ENCODE peak calls at places on chromosomes 7 and 10, in eight cellular contexts. One of them, this sample, is unnamed.

GRCh38 chr7:29139191-29139590 is 7.1 kb downstream of the CPVL start:
- DNase-seq in BE2C: no peak
- DNase-seq in NB4: no peak
- DNase-seq in IMR-90: no peak
- DNase-seq in Panc1: no peak
- DNase-seq in WERI-Rb-1: no peak
- DNase-seq in brain microvascular endothelial cell: peak
- DNase-seq in HFF-Myc: no peak
- DNase-seq in this sample: no peak

GRCh38 chr10:33145451-33146188 is 187.6 kb upstream of the ITGB1 start:
- DNase-seq in Panc1: no peak
- DNase-seq in brain microvascular endothelial cell: no peak
- DNase-seq in BE2C: no peak
- DNase-seq in HFF-Myc: no peak
- DNase-seq in IMR-90: no peak
- DNase-seq in WERI-Rb-1: no peak
- DNase-seq in NB4: no peak
- DNase-seq in this sample: no peak

GRCh38 chr7:90618880-90619279 is 22.8 kb downstream of the CDK14 start:
- DNase-seq in BE2C: no peak
- DNase-seq in HFF-Myc: no peak
- DNase-seq in NB4: no peak
- DNase-seq in Panc1: no peak
- DNase-seq in IMR-90: no peak
- DNase-seq in brain microvascular endothelial cell: no peak
- DNase-seq in WERI-Rb-1: no peak
- DNase-seq in this sample: no peak

GRCh38 chr7:360454-361100 is 70.6 kb downstream of the FOXL3 start:
- DNase-seq in HFF-Myc: no peak
- DNase-seq in BE2C: no peak
- DNase-seq in brain microvascular endothelial cell: no peak
- DNase-seq in IMR-90: no peak
- DNase-seq in Panc1: no peak
- DNase-seq in WERI-Rb-1: no peak
- DNase-seq in NB4: peak
- DNase-seq in this sample: peak

GRCh38 chr10:133454204-133454893 is 604 bp downstream of the SCART1 start:
- DNase-seq in Panc1: no peak
- DNase-seq in IMR-90: no peak
- DNase-seq in brain microvascular endothelial cell: no peak
- DNase-seq in HFF-Myc: no peak
- DNase-seq in BE2C: no peak
- DNase-seq in WERI-Rb-1: no peak
- DNase-seq in NB4: no peak
- DNase-seq in this sample: no peak

GRCh38 chr10:86368987-86369386 is 2.4 kb upstream of the GRID1 start:
- DNase-seq in BE2C: no peak
- DNase-seq in IMR-90: no peak
- DNase-seq in WERI-Rb-1: peak
- DNase-seq in NB4: no peak
- DNase-seq in HFF-Myc: no peak
- DNase-seq in brain microvascular endothelial cell: no peak
- DNase-seq in Panc1: no peak
- DNase-seq in this sample: no peak

GRCh38 chr7:129780257-129781127 is 169.0 kb downstream of the NRF1 start:
- DNase-seq in HFF-Myc: no peak
- DNase-seq in IMR-90: no peak
- DNase-seq in brain microvascular endothelial cell: no peak
- DNase-seq in Panc1: peak
- DNase-seq in BE2C: peak
- DNase-seq in NB4: peak
- DNase-seq in WERI-Rb-1: peak
- DNase-seq in this sample: peak

GRCh38 chr10:69181433-69181832 is 1.4 kb downstream of the SUPV3L1 start:
- DNase-seq in HFF-Myc: no peak
- DNase-seq in Panc1: no peak
- DNase-seq in IMR-90: no peak
- DNase-seq in NB4: no peak
- DNase-seq in WERI-Rb-1: no peak
- DNase-seq in brain microvascular endothelial cell: no peak
- DNase-seq in BE2C: no peak
- DNase-seq in this sample: no peak

GRCh38 chr7:79523426-79523825 is 70.0 kb upstream of the MAGI2 start:
- DNase-seq in BE2C: no peak
- DNase-seq in IMR-90: peak
- DNase-seq in NB4: no peak
- DNase-seq in WERI-Rb-1: no peak
- DNase-seq in Panc1: no peak
- DNase-seq in HFF-Myc: no peak
- DNase-seq in brain microvascular endothelial cell: no peak
- DNase-seq in this sample: no peak

GRCh38 chr10:69413221-69413865 is 3.4 kb downstream of the TACR2 start:
- DNase-seq in NB4: peak
- DNase-seq in WERI-Rb-1: peak
- DNase-seq in brain microvascular endothelial cell: peak
- DNase-seq in HFF-Myc: peak
- DNase-seq in BE2C: peak
- DNase-seq in IMR-90: peak
- DNase-seq in Panc1: no peak
- DNase-seq in this sample: peak

GRCh38 chr10:121063744-121064143 is 212.6 kb downstream of the WDR11 start:
- DNase-seq in HFF-Myc: no peak
- DNase-seq in Panc1: no peak
- DNase-seq in brain microvascular endothelial cell: no peak
- DNase-seq in IMR-90: no peak
- DNase-seq in WERI-Rb-1: no peak
- DNase-seq in NB4: no peak
- DNase-seq in BE2C: no peak
- DNase-seq in this sample: peak

GRCh38 chr7:28477041-28477442 is 64.7 kb downstream of the CREB5 start:
- DNase-seq in BE2C: no peak
- DNase-seq in NB4: no peak
- DNase-seq in WERI-Rb-1: no peak
- DNase-seq in HFF-Myc: no peak
- DNase-seq in IMR-90: no peak
- DNase-seq in brain microvascular endothelial cell: no peak
- DNase-seq in Panc1: no peak
- DNase-seq in this sample: no peak

GRCh38 chr7:17289074-17289665 is 9.3 kb upstream of the AHR start:
- DNase-seq in WERI-Rb-1: no peak
- DNase-seq in NB4: no peak
- DNase-seq in IMR-90: peak
- DNase-seq in HFF-Myc: no peak
- DNase-seq in brain microvascular endothelial cell: peak
- DNase-seq in BE2C: no peak
- DNase-seq in Panc1: no peak
- DNase-seq in this sample: no peak

DNA sequence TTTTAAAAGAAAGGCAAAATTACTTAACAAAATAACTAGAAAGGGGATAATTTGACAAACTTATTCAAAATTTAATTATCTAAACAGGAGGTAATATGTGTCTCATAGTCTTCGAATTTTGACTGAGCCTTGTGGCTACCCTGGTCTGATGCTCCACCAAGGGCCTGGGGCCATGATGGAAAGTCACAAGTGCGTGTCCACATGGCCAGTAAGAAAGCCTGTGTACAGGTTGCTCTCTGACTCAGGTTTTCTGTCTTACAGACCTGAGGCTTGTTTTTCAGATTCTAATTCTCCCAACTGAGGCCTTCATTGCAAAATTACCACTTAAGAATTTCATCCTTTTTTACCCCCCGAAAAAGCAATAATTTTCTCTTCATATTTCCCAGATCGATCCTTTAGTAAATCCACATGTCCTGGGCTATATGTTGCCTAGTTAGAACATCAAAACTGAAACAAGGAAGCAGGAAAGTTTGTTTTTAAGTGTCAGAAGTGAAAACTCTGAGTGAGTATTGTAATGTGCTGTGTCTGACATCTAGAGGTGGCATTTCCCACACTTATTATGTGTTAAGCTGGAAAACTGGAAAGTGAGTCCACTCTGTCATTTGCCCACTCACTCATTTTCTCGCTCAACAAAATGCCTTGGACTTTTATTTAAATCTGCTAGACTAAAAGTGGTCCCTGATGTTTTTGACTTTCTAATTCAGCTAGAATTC is 10.0 kb downstream of the CYP3A43 start:
- DNase-seq in HFF-Myc: no peak
- DNase-seq in NB4: peak
- DNase-seq in brain microvascular endothelial cell: no peak
- DNase-seq in BE2C: no peak
- DNase-seq in Panc1: peak
- DNase-seq in IMR-90: no peak
- DNase-seq in WERI-Rb-1: no peak
- DNase-seq in this sample: no peak
- TF ChIP-seq CTCF in HFF-Myc: no peak
- TF ChIP-seq CTCF in NB4: no peak
- TF ChIP-seq CTCF in brain microvascular endothelial cell: no peak
- TF ChIP-seq CTCF in BE2C: no peak
- TF ChIP-seq CTCF in Panc1: peak
- TF ChIP-seq CTCF in IMR-90: no peak
- TF ChIP-seq CTCF in WERI-Rb-1: no peak
- TF ChIP-seq CTCF in this sample: no peak

GRCh38 chr7:93178213-93178612 is 30.0 kb upstream of the SAMD9L start:
- DNase-seq in NB4: peak
- DNase-seq in BE2C: no peak
- DNase-seq in WERI-Rb-1: no peak
- DNase-seq in brain microvascular endothelial cell: no peak
- DNase-seq in IMR-90: peak
- DNase-seq in HFF-Myc: no peak
- DNase-seq in Panc1: no peak
- DNase-seq in this sample: no peak
- TF ChIP-seq CTCF in NB4: no peak
- TF ChIP-seq CTCF in BE2C: peak
- TF ChIP-seq CTCF in WERI-Rb-1: no peak
- TF ChIP-seq CTCF in brain microvascular endothelial cell: no peak
- TF ChIP-seq CTCF in IMR-90: peak
- TF ChIP-seq CTCF in HFF-Myc: no peak
- TF ChIP-seq CTCF in Panc1: peak
- TF ChIP-seq CTCF in this sample: no peak

GRCh38 chr10:102672822-102673200 is 28.5 kb downstream of the TRIM8 start:
- DNase-seq in BE2C: no peak
- DNase-seq in WERI-Rb-1: no peak
- DNase-seq in brain microvascular endothelial cell: no peak
- DNase-seq in NB4: no peak
- DNase-seq in HFF-Myc: no peak
- DNase-seq in Panc1: no peak
- DNase-seq in IMR-90: no peak
- DNase-seq in this sample: no peak

GRCh38 chr10:102668312-102669110 is 24.2 kb downstream of the TRIM8 start:
- DNase-seq in NB4: no peak
- DNase-seq in HFF-Myc: no peak
- DNase-seq in IMR-90: no peak
- DNase-seq in BE2C: no peak
- DNase-seq in brain microvascular endothelial cell: no peak
- DNase-seq in WERI-Rb-1: no peak
- DNase-seq in Panc1: no peak
- DNase-seq in this sample: no peak

GRCh38 chr10:102670871-102671434 is 26.7 kb downstream of the TRIM8 start:
- DNase-seq in BE2C: peak
- DNase-seq in HFF-Myc: no peak
- DNase-seq in NB4: no peak
- DNase-seq in WERI-Rb-1: peak
- DNase-seq in Panc1: no peak
- DNase-seq in brain microvascular endothelial cell: no peak
- DNase-seq in IMR-90: no peak
- DNase-seq in this sample: no peak

GRCh38 chr10:102670065-102670400 is 25.8 kb downstream of the TRIM8 start:
- DNase-seq in Panc1: no peak
- DNase-seq in BE2C: no peak
- DNase-seq in IMR-90: no peak
- DNase-seq in brain microvascular endothelial cell: no peak
- DNase-seq in WERI-Rb-1: no peak
- DNase-seq in NB4: no peak
- DNase-seq in HFF-Myc: no peak
- DNase-seq in this sample: no peak

DNA sequence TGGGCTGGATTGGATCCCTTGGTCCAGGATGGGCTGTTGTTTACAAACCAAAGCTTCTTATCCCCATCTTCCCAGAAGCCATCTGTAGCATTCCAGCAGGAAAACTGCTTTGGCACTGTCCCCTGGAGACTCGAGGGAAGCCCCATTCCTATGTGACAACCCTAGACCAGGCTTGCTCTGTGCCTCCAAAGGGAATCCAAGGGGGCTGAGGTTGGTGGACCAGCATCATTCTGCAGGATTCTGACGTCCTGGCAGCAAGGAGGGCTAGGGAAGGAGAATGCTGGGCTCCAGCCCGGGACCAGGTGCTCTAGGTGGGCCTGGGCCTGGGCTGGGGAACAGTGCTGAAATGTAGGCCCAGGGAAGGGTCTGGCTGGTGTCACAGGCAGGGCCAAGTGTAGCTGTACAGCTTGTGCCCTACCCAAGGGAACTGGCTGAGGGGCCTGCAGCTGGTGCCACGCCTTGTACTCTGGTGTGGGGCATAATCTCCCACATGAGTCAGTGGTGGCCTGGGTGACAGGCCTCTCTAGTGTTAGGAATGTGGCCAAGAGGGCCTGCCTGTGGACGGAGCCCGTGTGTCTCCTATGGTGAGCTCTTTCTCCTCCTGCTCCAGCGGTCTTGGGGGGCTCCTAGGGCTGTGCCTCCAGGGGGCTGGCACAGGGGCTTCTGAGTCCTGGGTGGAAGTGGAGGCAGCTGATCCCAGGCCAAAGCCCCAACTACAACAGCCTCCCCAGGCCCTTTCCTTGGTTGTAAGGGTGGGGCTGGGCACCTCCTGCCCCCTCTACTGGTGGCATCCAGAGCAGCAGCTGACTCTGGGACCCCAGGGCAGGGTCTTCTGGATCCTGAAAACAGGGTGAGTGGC is 25.2 kb downstream of the TRIM8 start:
- DNase-seq in Panc1: no peak
- DNase-seq in BE2C: peak
- DNase-seq in HFF-Myc: no peak
- DNase-seq in NB4: no peak
- DNase-seq in WERI-Rb-1: no peak
- DNase-seq in brain microvascular endothelial cell: no peak
- DNase-seq in IMR-90: peak
- DNase-seq in this sample: peak
- TF ChIP-seq CTCF in Panc1: peak
- TF ChIP-seq CTCF in BE2C: peak
- TF ChIP-seq CTCF in HFF-Myc: peak
- TF ChIP-seq CTCF in NB4: peak
- TF ChIP-seq CTCF in WERI-Rb-1: no peak
- TF ChIP-seq CTCF in brain microvascular endothelial cell: peak
- TF ChIP-seq CTCF in IMR-90: peak
- TF ChIP-seq CTCF in this sample: no peak

GRCh38 chr7:52749880-52750279 is 285.6 kb upstream of the POM121L12 start:
- DNase-seq in WERI-Rb-1: no peak
- DNase-seq in IMR-90: no peak
- DNase-seq in Panc1: no peak
- DNase-seq in brain microvascular endothelial cell: no peak
- DNase-seq in HFF-Myc: no peak
- DNase-seq in NB4: peak
- DNase-seq in BE2C: peak
- DNase-seq in this sample: no peak
- TF ChIP-seq CTCF in WERI-Rb-1: no peak
- TF ChIP-seq CTCF in IMR-90: no peak
- TF ChIP-seq CTCF in Panc1: peak
- TF ChIP-seq CTCF in brain microvascular endothelial cell: no peak
- TF ChIP-seq CTCF in HFF-Myc: no peak
- TF ChIP-seq CTCF in NB4: peak
- TF ChIP-seq CTCF in BE2C: peak
- TF ChIP-seq CTCF in this sample: peak